ENCODE peak calls at places on chromosomes 12 and 14, in four cellular contexts. V is MV-4-11, F is aorta, E is Karpas-422. S is an unnamed sample.

GRCh38 chr12:68477256-68477655 is 133.4 kb upstream of the RAP1B start:
- DNase-seq in F (no peak), E (no peak), V (no peak), S (no peak)

GRCh38 chr14:36718216-36718615 is 56.6 kb downstream of the PAX9 start:
- DNase-seq in F (no peak), E (no peak), V (no peak), S (no peak)

GRCh38 chr12:11577658-11578260 is 71.7 kb upstream of the ETV6 start:
- DNase-seq in V (no peak), E (no peak), F (no peak), S (no peak)

GRCh38 chr12:66548338-66549049 is 130.4 kb downstream of the GRIP1 start:
- DNase-seq in E (no peak), V (no peak), F (no peak), S (no peak)

GRCh38 chr12:96878704-96879103 is 28.4 kb upstream of the NEDD1 start:
- DNase-seq in E (no peak), V (no peak), F (no peak), S (no peak)

GRCh38 chr14:73630009-73630780 is 14.6 kb upstream of the DNAL1 start:
- DNase-seq in E (no peak), V (no peak), F (no peak), S (no peak)

GRCh38 chr14:64914237-64914971 is at the start of gene CHURC1:
- DNase-seq in E (peak), V (peak), F (peak), S (peak)

GRCh38 chr12:108930155-108930554 is 50.3 kb downstream of the DAO start:
- DNase-seq in E (no peak), F (no peak), V (peak), S (no peak)

GRCh38 chr12:59086124-59086523 is 165.8 kb upstream of the LRIG3 start:
- DNase-seq in E (no peak), V (no peak), F (no peak), S (no peak)

GRCh38 chr12:109731806-109732205 is 18.2 kb downstream of the FAM222A start:
- DNase-seq in E (no peak), V (no peak), F (peak), S (peak)

GRCh38 chr12:71415336-71416231 is 24.0 kb upstream of the LGR5 start:
- DNase-seq in F (no peak), V (peak), E (peak), S (no peak)

GRCh38 chr14:49505026-49505766 is 81.0 kb downstream of the RPS29 start:
- DNase-seq in F (no peak), E (no peak), V (no peak), S (no peak)

GRCh38 chr12:28933864-28934527 is 215.1 kb upstream of the FAR2 start:
- DNase-seq in E (no peak), F (no peak), V (no peak), S (no peak)

GRCh38 chr12:25713264-25713663 is 160.2 kb upstream of the LMNTD1 start:
- DNase-seq in E (no peak), F (no peak), V (no peak), S (no peak)

GRCh38 chr14:71438684-71439083 is 493.5 kb upstream of the RGS6 start:
- DNase-seq in F (peak), E (no peak), V (no peak), S (no peak)

GRCh38 chr14:102622262-102622885 is 29.9 kb downstream of the RCOR1 start:
- DNase-seq in E (peak), F (peak), V (peak), S (no peak)

GRCh38 chr12:121290410-121290809 is 6.1 kb downstream of the CAMKK2 start:
- DNase-seq in E (no peak), V (no peak), F (no peak), S (no peak)

GRCh38 chr12:110355080-110355479 is 48.4 kb downstream of the ANAPC7 start:
- DNase-seq in V (no peak), F (no peak), E (peak), S (no peak)

GRCh38 chr12:13223176-13223806 is 26.8 kb downstream of the EMP1 start:
- DNase-seq in F (no peak), V (no peak), E (no peak), S (no peak)

GRCh38 chr14:49017451-49017850 is 568.7 kb downstream of the RPS29 start:
- DNase-seq in F (no peak), E (no peak), V (no peak), S (no peak)

GRCh38 chr14:65110525-65110924 is 8.2 kb upstream of the MAX start:
- DNase-seq in F (no peak), V (no peak), E (no peak), S (no peak)

GRCh38 chr14:89921896-89922548 is 32.5 kb downstream of the EFCAB11 start:
- DNase-seq in V (no peak), E (no peak), F (no peak), S (no peak)

GRCh38 chr14:58540693-58541092 is 97.1 kb upstream of the DACT1 start:
- DNase-seq in E (no peak), V (no peak), F (no peak), S (no peak)

GRCh38 chr14:98997526-98998205 is 274.3 kb downstream of the BCL11B start:
- DNase-seq in E (no peak), V (no peak), F (no peak), S (no peak)

GRCh38 chr12:57641699-57642442 is 8.9 kb upstream of the B4GALNT1 start:
- DNase-seq in E (peak), F (no peak), V (no peak), S (no peak)

GRCh38 chr14:91681893-91682563 is 49.9 kb downstream of the CATSPERB start:
- DNase-seq in E (no peak), V (no peak), F (no peak), S (no peak)

GRCh38 chr14:103132381-103133212 is 9.3 kb downstream of the TNFAIP2 start:
- DNase-seq in V (no peak), F (no peak), E (no peak), S (peak)

GRCh38 chr14:69323266-69323966 is 63.5 kb downstream of the GALNT16 start:
- DNase-seq in F (no peak), E (no peak), V (no peak), S (peak)